ENCODE peak calls at places on chromosomes 1 and 21, in five cellular contexts. M is lower lobe of right lung, Q is fibroblast of lung, V is uterus, U is IMR-90. R is an unnamed sample.
A peak's percentile ranks its signal among the peaks of the same experiment; 100 is the strongest.

GRCh38 chr1:108893141-108893530 is 16.4 kb downstream of the GPSM2 start:
- DNase-seq in M (no peak), Q (peak; percentile 19), V (no peak), U (peak; percentile 23), R (no peak)

GRCh38 chr1:205510308-205510950 is 6.0 kb downstream of the CDK18 start:
- DNase-seq in M (no peak), Q (no peak), V (no peak), U (no peak), R (peak; percentile 66)

GRCh38 chr1:239811211-239811902 is 280.3 kb upstream of the FMN2 start:
- DNase-seq in M (no peak), Q (peak; percentile 33), V (no peak), U (no peak), R (no peak)

GRCh38 chr1:167697667-167698141 is 24.1 kb upstream of the MPZL1 start:
- DNase-seq in M (peak; percentile 56), Q (no peak), V (no peak), U (no peak), R (peak; percentile 54)

GRCh38 chr21:34647552-34647951 is 21.2 kb upstream of the CLIC6 start:
- DNase-seq in M (no peak), Q (no peak), V (no peak), U (peak; percentile 42), R (no peak)

GRCh38 chr1:67429528-67430357 is 459 bp downstream of the SERBP1 start:
- DNase-seq in M (peak; percentile 57), Q (no peak), V (peak; percentile 30), U (no peak), R (peak; percentile 37)

GRCh38 chr1:31433396-31433930 is 20.4 kb downstream of the SERINC2 start:
- DNase-seq in M (no peak), Q (no peak), V (no peak), U (no peak), R (no peak)

GRCh38 chr21:38280446-38280845 is 23.7 kb downstream of the KCNJ15 start:
- DNase-seq in M (no peak), Q (peak; percentile 69), V (no peak), U (peak; percentile 20), R (no peak)

GRCh38 chr1:20124451-20125057 is 5.2 kb upstream of the PLA2G2D start:
- DNase-seq in M (no peak), Q (peak; percentile 89), V (no peak), U (peak; percentile 65), R (no peak)

GRCh38 chr1:26452459-26453183 is 19.6 kb upstream of the HMGN2 start:
- DNase-seq in M (no peak), Q (no peak), V (no peak), U (peak; percentile 21), R (no peak)

GRCh38 chr1:154557248-154557938 is 1.1 kb downstream of the UBE2Q1 start:
- DNase-seq in M (no peak), Q (no peak), V (no peak), U (no peak), R (no peak)

GRCh38 chr1:239718997-239719628 is 332.7 kb downstream of the CHRM3 start:
- DNase-seq in M (no peak), Q (no peak), V (no peak), U (no peak), R (no peak)

GRCh38 chr1:207049974-207050391 is 1.0 kb downstream of the YOD1 start:
- DNase-seq in M (no peak), Q (peak; percentile 38), V (no peak), U (peak; percentile 53), R (no peak)

GRCh38 chr1:17251699-17252376 is 2.9 kb downstream of the PADI3 start:
- DNase-seq in M (no peak), Q (peak; percentile 67), V (no peak), U (peak; percentile 73), R (no peak)

GRCh38 chr1:156874142-156874541 is 13.5 kb downstream of the NTRK1 start:
- DNase-seq in M (no peak), Q (no peak), V (no peak), U (no peak), R (no peak)

GRCh38 chr21:42545317-42545716 is 31.7 kb downstream of the SLC37A1 start:
- DNase-seq in M (no peak), Q (no peak), V (no peak), U (no peak), R (no peak)
- H3K36me3 ChIP-seq in M (peaks cover 94% of the 10 kb centered on the region), Q (no peaks in the 10 kb centered on the region), V (no peaks in the 10 kb centered on the region), U (no peaks in the 10 kb centered on the region), R (no peaks in the 10 kb centered on the region)

DNA sequence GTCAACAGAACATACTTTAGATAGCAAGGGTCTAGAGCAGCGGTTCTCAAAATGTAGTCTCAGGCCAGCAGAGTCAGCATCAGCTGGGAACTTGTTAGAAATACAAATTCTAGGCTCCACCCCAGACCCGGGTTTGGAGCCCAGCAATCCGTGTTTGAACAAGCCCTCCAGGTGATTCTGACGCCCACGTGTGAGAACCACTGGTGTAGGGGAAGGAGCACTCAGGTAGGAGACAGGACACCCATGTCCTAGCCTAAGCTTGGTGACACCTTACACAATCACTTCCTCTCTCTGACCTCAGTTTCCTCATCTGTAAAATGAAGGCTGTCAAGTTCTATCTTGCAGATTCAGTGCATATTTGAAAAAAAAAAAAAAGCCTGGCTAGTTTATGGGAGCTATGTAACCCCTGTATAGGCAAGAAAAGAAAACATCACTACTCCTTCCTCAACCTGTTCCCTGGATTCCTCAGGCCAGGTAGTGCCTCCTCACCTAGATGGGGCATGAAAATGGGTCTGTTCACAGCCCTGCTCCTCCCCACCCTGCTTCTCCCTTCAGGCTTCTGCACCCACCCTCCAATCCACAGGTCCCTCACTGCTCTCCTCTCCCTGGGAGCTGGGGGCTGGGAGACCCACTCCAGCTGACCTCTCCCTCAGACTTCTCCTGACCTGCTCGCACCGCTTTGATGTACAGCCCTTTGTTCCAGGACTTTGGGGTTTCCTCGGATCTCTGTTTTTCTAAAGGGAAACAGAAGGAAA is 7.1 kb upstream of the PHLDA3 start:
- DNase-seq in M (no peak), Q (no peak), V (no peak), U (no peak), R (no peak)
- H3K27ac ChIP-seq in M (no peak overlapping the region), Q (no peak overlapping the region), V (peak overlapping the region; percentile 42), U (no peak overlapping the region), R (no peak overlapping the region)

DNA sequence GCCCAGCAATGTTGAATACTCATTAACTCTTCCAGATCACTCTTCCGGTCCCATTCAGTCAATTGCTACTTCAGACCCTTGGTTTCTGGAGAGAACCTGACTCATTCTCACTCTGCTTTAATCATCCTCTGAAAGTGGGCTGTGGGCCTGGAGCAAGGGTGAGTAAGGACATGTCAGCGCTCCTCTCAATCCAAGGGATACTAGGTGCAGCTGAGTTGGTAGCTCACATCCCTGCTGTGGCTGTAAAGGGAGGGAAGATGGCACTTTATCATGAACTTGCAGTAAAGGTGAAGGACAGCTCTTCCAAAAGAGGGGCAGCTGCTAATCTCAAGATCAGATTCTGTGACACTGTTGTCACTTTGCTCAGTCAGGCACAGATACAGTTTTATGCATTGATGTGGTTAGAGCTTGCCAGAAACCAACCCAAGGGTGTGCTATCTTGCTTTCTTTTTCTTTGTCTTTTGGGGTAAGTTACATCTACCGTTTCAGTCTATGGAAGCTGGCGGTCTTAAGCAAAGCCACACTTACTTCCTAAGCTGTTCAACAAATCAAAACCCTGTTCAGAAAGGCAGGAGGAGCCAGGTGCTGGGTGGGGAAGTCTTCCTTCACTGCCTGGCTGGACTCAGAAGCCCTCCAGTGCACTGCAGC is 26.5 kb upstream of the NTPCR start:
- DNase-seq in M (no peak), Q (peak; percentile 88), V (no peak), U (peak; percentile 44), R (no peak)
- TF ChIP-seq CTCF in M (no peak), Q (no peak), V (no peak), U (no peak), R (no peak)

DNA sequence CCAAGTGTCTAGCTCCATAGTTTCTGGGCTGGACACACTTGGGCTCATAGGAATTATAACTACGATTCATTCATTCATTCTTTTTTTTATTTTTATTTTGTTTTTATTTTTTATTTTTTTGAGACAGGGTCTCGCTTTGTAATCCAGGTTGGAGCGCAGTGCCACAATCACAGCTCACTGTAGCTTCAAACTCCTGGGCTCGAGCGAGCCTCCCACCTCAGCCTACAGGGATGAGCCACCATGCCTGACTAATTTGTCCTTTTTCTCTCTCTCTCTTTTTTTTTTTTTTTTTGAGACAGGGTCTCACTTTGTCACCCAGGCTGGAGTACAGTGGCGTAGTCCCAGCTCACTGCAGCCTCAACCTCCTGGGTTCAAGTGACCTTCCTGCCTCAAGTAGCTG is 42.3 kb downstream of the KCNAB2 start:
- DNase-seq in M (no peak), Q (no peak), V (no peak), U (no peak), R (no peak)
- H3K36me3 ChIP-seq in M (peaks cover 16% of the 10 kb centered on the region), Q (no peaks in the 10 kb centered on the region), V (no peaks in the 10 kb centered on the region), U (no peaks in the 10 kb centered on the region), R (no peaks in the 10 kb centered on the region)

GRCh38 chr1:212567676-212568075 is 40.9 kb upstream of the ATF3 start:
- DNase-seq in M (no peak), Q (no peak), V (no peak), U (no peak), R (no peak)

GRCh38 chr1:212566522-212567479 is 41.8 kb upstream of the ATF3 start:
- DNase-seq in M (no peak), Q (peak; percentile 83), V (no peak), U (peak; percentile 90), R (peak; percentile 54)

GRCh38 chr1:212565079-212565478 is 43.5 kb upstream of the ATF3 start:
- DNase-seq in M (no peak), Q (no peak), V (no peak), U (no peak), R (no peak)

GRCh38 chr1:212562771-212563170 is 45.8 kb upstream of the ATF3 start:
- DNase-seq in M (no peak), Q (no peak), V (no peak), U (no peak), R (no peak)

DNA sequence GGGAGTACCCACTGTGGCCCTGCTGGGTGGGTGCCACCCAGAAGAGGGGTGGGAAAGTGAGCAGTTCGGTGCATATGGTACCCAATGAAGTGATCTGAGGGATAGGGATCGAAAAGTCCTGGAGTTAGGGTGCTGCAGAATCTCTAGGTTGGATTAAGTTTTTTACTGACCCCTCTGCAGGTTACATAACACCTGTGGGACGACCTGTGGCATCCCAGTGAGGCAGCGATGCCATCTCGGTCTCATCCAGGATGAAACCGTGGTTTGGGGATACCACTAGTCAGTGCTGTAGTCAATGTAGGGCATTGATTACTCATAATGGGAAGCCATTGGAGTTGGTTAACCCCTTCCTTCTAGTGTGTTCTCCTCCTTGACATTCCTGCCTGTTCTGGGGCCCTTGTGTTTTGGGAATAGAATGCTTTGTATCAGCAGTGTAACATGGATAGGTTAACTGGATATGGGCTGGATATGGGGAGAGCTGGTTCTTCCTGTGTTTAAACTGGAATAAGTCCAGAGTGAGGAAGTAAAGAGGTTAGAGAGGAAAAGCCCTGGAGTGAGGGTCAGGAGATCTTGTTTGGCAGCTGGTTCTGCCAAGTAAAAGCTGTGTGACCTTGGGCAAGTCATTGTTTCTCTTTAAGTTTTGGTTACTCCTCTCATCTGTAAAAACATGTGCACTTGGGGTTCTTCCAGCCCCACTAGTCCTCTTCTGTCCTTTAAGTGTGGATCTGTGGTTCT is 42.8 kb upstream of the ATF3 start:
- DNase-seq in M (no peak), Q (no peak), V (no peak), U (no peak), R (no peak)
- H3K27ac ChIP-seq in M (no peak overlapping the region), Q (peak overlapping the region; percentile 82), V (no peak overlapping the region), U (no peak overlapping the region), R (no peak overlapping the region)

GRCh38 chr1:60281360-60281932 is 207.9 kb upstream of the C1orf87 start:
- DNase-seq in M (peak; percentile 45), Q (peak; percentile 81), V (peak; percentile 17), U (peak; percentile 30), R (peak; percentile 67)
- TF ChIP-seq CTCF in M (peak; percentile 73), Q (peak; percentile 98), V (peak; percentile 50), U (peak; percentile 51), R (peak; percentile 43)

R was measured in pancreas.